ENCODE peak calls at places on chromosomes 13 and 19, in seven cellular contexts. H is neuronal stem cell, X is IMR-90, V is mesenchymal stem cell, N is H9, G is trophoblast cell, F is H1. Y is an unnamed sample.

GRCh38 chr13:39144391-39144790 is 106.1 kb downstream of the NHLRC3 start:
- DNase-seq in F (no peak), G (no peak), V (no peak), H (no peak), N (no peak), X (no peak), Y (no peak)

GRCh38 chr19:18262917-18263316 is 11.3 kb downstream of the IQCN start:
- DNase-seq in G (no peak), H (no peak), N (no peak), F (no peak), X (no peak), V (peak), Y (no peak)

GRCh38 chr13:20188649-20189553 is 3.8 kb downstream of the GJB2 start:
- DNase-seq in H (no peak), N (peak), F (no peak), V (no peak), G (no peak), X (no peak), Y (peak)

GRCh38 chr19:41646589-41647204 is 19.8 kb upstream of the CEACAM4 start:
- DNase-seq in H (no peak), N (no peak), X (no peak), G (no peak), V (no peak), F (no peak), Y (no peak)

GRCh38 chr19:18251587-18252369 is 22.5 kb downstream of the IQCN start:
- DNase-seq in F (peak), X (peak), N (peak), H (peak), G (peak), V (peak), Y (peak)

GRCh38 chr13:110790371-110790770 is 76.9 kb downstream of the ING1 start:
- DNase-seq in G (no peak), N (no peak), F (no peak), X (no peak), H (no peak), V (no peak), Y (no peak)

GRCh38 chr19:48735031-48735615 is 5.3 kb downstream of the RASIP1 start:
- DNase-seq in X (no peak), H (no peak), V (peak), N (peak), G (peak), F (no peak), Y (peak)

GRCh38 chr19:48413879-48414623 is 20.6 kb downstream of the GRIN2D start:
- DNase-seq in F (no peak), V (peak), H (no peak), G (no peak), N (peak), X (peak), Y (peak)

GRCh38 chr13:113049521-113049941 is 56.1 kb upstream of the F7 start:
- DNase-seq in V (no peak), H (no peak), G (no peak), F (no peak), N (no peak), X (no peak), Y (no peak)

GRCh38 chr19:8965887-8966286 is 44.3 kb downstream of the MUC16 start:
- DNase-seq in N (no peak), G (no peak), H (no peak), X (no peak), F (no peak), V (no peak), Y (no peak)

GRCh38 chr13:51745236-51745635 is 58.7 kb downstream of the DHRS12 start:
- DNase-seq in H (no peak), N (no peak), V (no peak), G (no peak), F (no peak), X (no peak), Y (no peak)

GRCh38 chr13:28173793-28174192 is 35.4 kb downstream of the PAN3 start:
- DNase-seq in N (no peak), H (no peak), F (no peak), X (no peak), V (peak), G (no peak), Y (no peak)

GRCh38 chr19:45498411-45499195 is at the start of gene PPM1N:
- DNase-seq in F (no peak), N (peak), X (peak), G (no peak), V (peak), H (no peak), Y (peak)

GRCh38 chr19:55546822-55547614 is 1.7 kb upstream of the SBK3 start:
- DNase-seq in G (no peak), H (no peak), F (no peak), N (no peak), X (peak), V (peak), Y (no peak)

GRCh38 chr19:16509141-16510061 is 13.2 kb downstream of the C19orf44 start:
- DNase-seq in N (no peak), V (no peak), G (peak), F (no peak), X (peak), H (no peak), Y (no peak)

GRCh38 chr19:16435238-16435911 is 36.4 kb downstream of the EPS15L1 start:
- DNase-seq in X (peak), N (no peak), G (no peak), H (no peak), V (peak), F (no peak), Y (peak)

GRCh38 chr13:112849500-112849899 is 119.5 kb upstream of the MCF2L start:
- DNase-seq in H (no peak), V (no peak), N (no peak), F (no peak), X (peak), G (no peak), Y (no peak)

GRCh38 chr13:82739881-82740280 is 1142.4 kb downstream of the SLITRK1 start:
- DNase-seq in X (peak), H (no peak), G (no peak), V (no peak), F (no peak), N (no peak), Y (no peak)

GRCh38 chr19:29887498-29887897 is 54.5 kb upstream of the URI1 start:
- DNase-seq in F (no peak), N (no peak), G (no peak), X (peak), V (no peak), H (no peak), Y (no peak)

GRCh38 chr13:20719783-20720182 is 16.3 kb downstream of the IL17D start:
- DNase-seq in F (no peak), N (no peak), X (no peak), H (no peak), V (no peak), G (no peak), Y (no peak)

GRCh38 chr13:83365723-83366122 is 516.6 kb downstream of the SLITRK1 start:
- DNase-seq in V (no peak), H (no peak), N (no peak), X (no peak), G (no peak), F (no peak), Y (no peak)

GRCh38 chr13:79593611-79594275 is 112.8 kb downstream of the NDFIP2 start:
- DNase-seq in N (no peak), V (no peak), H (no peak), X (peak), G (no peak), F (no peak), Y (peak)

GRCh38 chr13:89496478-89496877 is 1825.3 kb downstream of the SLITRK5 start:
- DNase-seq in V (no peak), G (no peak), H (no peak), F (no peak), X (no peak), N (no peak), Y (peak)

GRCh38 chr13:34156841-34157365 is 339.0 kb downstream of the RFC3 start:
- DNase-seq in H (no peak), G (peak), X (peak), V (peak), N (peak), F (peak), Y (peak)

GRCh38 chr13:22298530-22298929 is 627.7 kb downstream of the FGF9 start:
- DNase-seq in H (no peak), F (no peak), X (no peak), V (no peak), N (no peak), G (no peak), Y (peak)
- H3K18ac ChIP-seq in H (no peak), F (no peak), X (no peak), V (no peak), N (no peak), G (no peak), Y (no peak)

GRCh38 chr13:100439247-100439955 is 149.2 kb downstream of the GGACT start:
- DNase-seq in H (peak), X (no peak), N (peak), F (peak), G (no peak), V (no peak), Y (peak)
- H3K27ac ChIP-seq in H (peak), X (no peak), N (peak), F (peak), G (no peak), V (peak), Y (no peak)

GRCh38 chr13:45199716-45200115 is 1.1 kb downstream of the KCTD4 start:
- DNase-seq in G (no peak), F (no peak), H (no peak), V (no peak), X (no peak), N (no peak), Y (no peak)
- H3K18ac ChIP-seq in G (no peak), F (no peak), H (no peak), V (no peak), X (no peak), N (no peak), Y (no peak)

DNA sequence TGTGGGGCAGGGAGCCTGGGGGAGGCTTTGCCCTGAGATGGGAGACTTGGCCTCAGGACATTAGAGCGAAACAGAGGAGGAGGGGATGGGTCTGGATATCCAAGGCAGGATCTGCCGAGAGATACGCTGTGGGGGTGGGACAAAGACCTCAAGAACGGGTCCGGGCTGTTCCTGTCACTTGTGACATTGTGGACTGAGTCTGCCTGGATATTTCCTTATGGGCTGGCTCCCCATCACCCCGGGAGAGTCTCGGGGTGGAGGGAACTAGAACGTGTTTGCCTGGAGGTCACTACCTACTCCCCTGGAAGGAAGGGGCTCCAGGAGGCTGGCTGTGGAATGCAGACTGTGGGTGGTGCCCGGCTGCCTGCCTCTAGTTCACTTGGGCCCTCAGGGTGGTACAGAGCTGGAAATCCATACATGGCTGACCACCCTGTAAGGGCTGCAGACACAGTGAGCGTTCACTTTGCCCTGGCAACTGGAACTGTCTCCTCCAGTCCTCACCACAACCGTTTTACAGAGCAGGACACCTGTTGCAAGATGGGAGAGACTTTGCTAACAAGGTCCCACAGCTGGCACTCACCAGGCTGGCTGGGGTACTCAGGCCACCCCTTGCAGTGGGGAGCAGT is 26.5 kb downstream of the DNM2 start:
- DNase-seq in X (no peak), H (no peak), G (no peak), F (no peak), N (no peak), V (no peak), Y (no peak)
- H3K27ac ChIP-seq in X (no peak), H (no peak), G (peak), F (no peak), N (no peak), V (no peak), Y (no peak)

DNA sequence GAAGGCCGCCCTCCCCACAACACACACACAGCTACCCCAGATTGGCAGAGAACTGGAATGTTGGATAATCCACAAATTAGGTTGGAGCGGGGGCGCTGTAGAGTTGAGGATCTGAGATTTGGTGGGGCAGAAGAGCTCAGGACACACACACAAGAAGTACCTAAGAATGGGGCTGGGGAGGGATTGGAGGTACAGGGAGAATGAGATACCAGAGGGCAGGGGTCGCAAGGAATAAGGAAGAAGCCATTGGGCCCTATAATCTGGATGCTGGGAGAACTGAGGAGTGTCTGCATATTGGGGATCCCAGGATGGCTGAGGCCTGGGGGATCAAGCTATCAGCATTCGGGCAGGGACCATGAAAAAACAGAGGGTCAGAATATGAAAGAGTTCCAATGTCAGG is 11.5 kb downstream of the SYT3 start:
- DNase-seq in N (no peak), X (no peak), V (no peak), H (no peak), G (no peak), F (no peak), Y (no peak)
- H3K18ac ChIP-seq in N (no peak), X (no peak), V (no peak), H (no peak), G (no peak), F (no peak), Y (no peak)

GRCh38 chr19:2556221-2557092 is 80.5 kb downstream of the GADD45B start:
- DNase-seq in V (no peak), F (no peak), N (no peak), H (no peak), X (no peak), G (no peak), Y (no peak)
- H3K27ac ChIP-seq in V (no peak), F (no peak), N (no peak), H (peak), X (no peak), G (peak), Y (no peak)